ENCODE peak calls at places on chromosomes 4 and X, in seven cellular contexts. One of them, this sample, is unnamed. For H3K36me3 and H3K4me1, the result is how much of the 10 kb centered on the place peaks cover.

GRCh38 chr4:127210877-127211276 is 421.9 kb upstream of the INTU start:
- DNase-seq in ascending aorta: no peak
- DNase-seq in sigmoid colon: no peak
- DNase-seq in ovary: peak
- DNase-seq in GM23338: no peak
- DNase-seq in A673: peak
- DNase-seq in pancreas: no peak
- DNase-seq in this sample: no peak

GRCh38 chrX:53930513-53931380 is 113.5 kb downstream of the PHF8 start:
- DNase-seq in ascending aorta: no peak
- DNase-seq in sigmoid colon: no peak
- DNase-seq in ovary: no peak
- DNase-seq in GM23338: no peak
- DNase-seq in A673: peak
- DNase-seq in pancreas: no peak
- DNase-seq in this sample: no peak

GRCh38 chr4:137630252-137630651 is 98.0 kb upstream of the PCDH18 start:
- DNase-seq in ascending aorta: no peak
- DNase-seq in sigmoid colon: no peak
- DNase-seq in ovary: no peak
- DNase-seq in GM23338: no peak
- DNase-seq in A673: no peak
- DNase-seq in pancreas: no peak
- DNase-seq in this sample: no peak

GRCh38 chrX:10016516-10017132 is 49.5 kb downstream of the CLDN34 start:
- DNase-seq in ascending aorta: no peak
- DNase-seq in sigmoid colon: peak
- DNase-seq in ovary: no peak
- DNase-seq in GM23338: no peak
- DNase-seq in A673: no peak
- DNase-seq in pancreas: no peak
- DNase-seq in this sample: no peak

GRCh38 chr4:111775908-111776307 is 369.3 kb upstream of the FAM241A start:
- DNase-seq in ascending aorta: no peak
- DNase-seq in sigmoid colon: no peak
- DNase-seq in ovary: no peak
- DNase-seq in GM23338: no peak
- DNase-seq in A673: no peak
- DNase-seq in pancreas: no peak
- DNase-seq in this sample: no peak

GRCh38 chr4:122602277-122603142 is 18.4 kb downstream of the IL21 start:
- DNase-seq in ascending aorta: no peak
- DNase-seq in sigmoid colon: no peak
- DNase-seq in ovary: no peak
- DNase-seq in GM23338: peak
- DNase-seq in A673: peak
- DNase-seq in pancreas: no peak
- DNase-seq in this sample: no peak

GRCh38 chrX:402857-403256 is 16.1 kb upstream of the PPP2R3B start:
- DNase-seq in ascending aorta: no peak
- DNase-seq in sigmoid colon: no peak
- DNase-seq in ovary: no peak
- DNase-seq in GM23338: no peak
- DNase-seq in A673: no peak
- DNase-seq in pancreas: no peak
- DNase-seq in this sample: no peak

GRCh38 chr4:155304375-155304774 is 72.4 kb downstream of the MAP9 start:
- DNase-seq in ascending aorta: no peak
- DNase-seq in sigmoid colon: no peak
- DNase-seq in ovary: no peak
- DNase-seq in GM23338: no peak
- DNase-seq in A673: no peak
- DNase-seq in pancreas: no peak
- DNase-seq in this sample: no peak

GRCh38 chrX:141669689-141670088 is 28.9 kb downstream of the SPANXD start:
- DNase-seq in ascending aorta: no peak
- DNase-seq in sigmoid colon: no peak
- DNase-seq in ovary: no peak
- DNase-seq in GM23338: no peak
- DNase-seq in A673: no peak
- DNase-seq in pancreas: no peak
- DNase-seq in this sample: no peak

GRCh38 chr4:8467016-8467415 is 26.4 kb downstream of the TRMT44 start:
- DNase-seq in ascending aorta: no peak
- DNase-seq in sigmoid colon: no peak
- DNase-seq in ovary: no peak
- DNase-seq in GM23338: no peak
- DNase-seq in A673: no peak
- DNase-seq in pancreas: no peak
- DNase-seq in this sample: no peak

GRCh38 chr4:8463811-8464210 is 23.2 kb downstream of the TRMT44 start:
- DNase-seq in ascending aorta: no peak
- DNase-seq in sigmoid colon: no peak
- DNase-seq in ovary: no peak
- DNase-seq in GM23338: no peak
- DNase-seq in A673: no peak
- DNase-seq in pancreas: no peak
- DNase-seq in this sample: no peak

GRCh38 chr4:8465615-8466611 is 25.3 kb downstream of the TRMT44 start:
- DNase-seq in ascending aorta: no peak
- DNase-seq in sigmoid colon: no peak
- DNase-seq in ovary: no peak
- DNase-seq in GM23338: no peak
- DNase-seq in A673: no peak
- DNase-seq in pancreas: no peak
- DNase-seq in this sample: no peak

GRCh38 chr4:8461616-8462015 is 21.0 kb downstream of the TRMT44 start:
- DNase-seq in ascending aorta: no peak
- DNase-seq in sigmoid colon: no peak
- DNase-seq in ovary: no peak
- DNase-seq in GM23338: no peak
- DNase-seq in A673: no peak
- DNase-seq in pancreas: no peak
- DNase-seq in this sample: no peak

GRCh38 chr4:8464376-8464775 is 23.8 kb downstream of the TRMT44 start:
- DNase-seq in ascending aorta: no peak
- DNase-seq in sigmoid colon: no peak
- DNase-seq in ovary: no peak
- DNase-seq in GM23338: no peak
- DNase-seq in A673: no peak
- DNase-seq in pancreas: no peak
- DNase-seq in this sample: no peak
- H3K36me3 ChIP-seq in ascending aorta: half or more
- H3K36me3 ChIP-seq in sigmoid colon: half or more
- H3K36me3 ChIP-seq in ovary: under half
- H3K36me3 ChIP-seq in GM23338: under half
- H3K36me3 ChIP-seq in A673: under half
- H3K36me3 ChIP-seq in pancreas: under half
- H3K36me3 ChIP-seq in this sample: half or more

GRCh38 chr4:168794092-168794707 is 215.9 kb downstream of the CBR4 start:
- DNase-seq in ascending aorta: no peak
- DNase-seq in sigmoid colon: no peak
- DNase-seq in ovary: no peak
- DNase-seq in GM23338: no peak
- DNase-seq in A673: no peak
- DNase-seq in pancreas: no peak
- DNase-seq in this sample: no peak
- H3K4me1 ChIP-seq in ascending aorta: under half
- H3K4me1 ChIP-seq in sigmoid colon: under half
- H3K4me1 ChIP-seq in ovary: under half
- H3K4me1 ChIP-seq in GM23338: under half
- H3K4me1 ChIP-seq in A673: under half
- H3K4me1 ChIP-seq in pancreas: under half
- H3K4me1 ChIP-seq in this sample: under half

DNA sequence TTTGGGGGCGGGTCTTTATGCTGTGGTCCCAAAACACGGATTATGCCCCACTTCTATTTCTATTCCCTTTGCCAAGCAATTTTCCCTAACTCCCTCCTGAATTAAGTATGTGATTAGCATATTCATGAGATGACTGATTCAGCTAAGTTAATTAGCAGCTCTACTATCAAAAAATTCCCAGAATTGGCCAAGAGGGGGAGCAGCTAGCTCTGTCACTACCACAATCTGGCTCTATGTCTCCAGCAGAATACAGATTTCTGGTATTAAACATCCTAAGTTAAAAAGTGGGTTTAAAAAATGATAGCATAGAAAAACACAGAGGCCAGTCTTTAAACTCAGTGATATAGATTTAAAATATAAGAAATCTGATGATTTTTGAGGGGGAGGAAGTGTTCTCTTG is 80.3 kb downstream of the GPC4 start:
- DNase-seq in ascending aorta: no peak
- DNase-seq in sigmoid colon: no peak
- DNase-seq in ovary: peak
- DNase-seq in GM23338: peak
- DNase-seq in A673: peak
- DNase-seq in pancreas: no peak
- DNase-seq in this sample: no peak
- TF ChIP-seq CTCF in ascending aorta: no peak
- TF ChIP-seq CTCF in sigmoid colon: no peak
- TF ChIP-seq CTCF in ovary: peak
- TF ChIP-seq CTCF in GM23338: peak
- TF ChIP-seq CTCF in A673: peak
- TF ChIP-seq CTCF in pancreas: peak
- TF ChIP-seq CTCF in this sample: peak

DNA sequence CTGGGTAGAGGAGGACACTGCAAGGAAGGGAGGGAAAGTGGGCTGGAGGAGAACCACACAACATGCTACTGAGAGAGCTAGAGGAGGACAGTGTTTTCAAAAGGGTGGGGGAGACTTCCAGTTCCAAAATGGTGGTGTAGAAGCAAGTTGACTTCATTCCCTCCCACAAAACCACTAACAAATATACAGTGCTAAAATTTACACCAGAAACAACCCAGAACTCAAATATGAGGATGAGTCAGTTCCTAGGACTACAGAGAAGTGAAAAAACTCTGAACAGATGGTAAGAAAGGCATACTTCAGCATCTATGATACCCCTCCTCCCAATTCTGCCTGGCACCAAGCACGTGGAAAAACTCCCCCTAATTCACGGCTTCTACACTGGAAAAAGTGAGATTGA is 9.8 kb downstream of the AADAT start:
- DNase-seq in ascending aorta: no peak
- DNase-seq in sigmoid colon: no peak
- DNase-seq in ovary: no peak
- DNase-seq in GM23338: no peak
- DNase-seq in A673: no peak
- DNase-seq in pancreas: no peak
- DNase-seq in this sample: no peak
- H3K36me3 ChIP-seq in ascending aorta: under half
- H3K36me3 ChIP-seq in sigmoid colon: half or more
- H3K36me3 ChIP-seq in ovary: under half
- H3K36me3 ChIP-seq in GM23338: under half
- H3K36me3 ChIP-seq in A673: under half
- H3K36me3 ChIP-seq in pancreas: under half
- H3K36me3 ChIP-seq in this sample: under half

This sample was measured in Peyer's patch.